ENCODE peak calls at places on chromosomes 16 and 17, in seven cellular contexts. F, A, Z, O, W, B and N are unnamed samples.

GRCh38 chr16:84518804-84519341 is 14.4 kb upstream of the MEAK7 start:
- DNase-seq in Z (no peak), O (no peak), A (no peak), F (no peak), B (no peak), W (peak; percentile 50), N (no peak)

GRCh38 chr16:68070811-68071546 is 14.2 kb upstream of the NFATC3 start:
- DNase-seq in F (no peak), O (no peak), A (peak; percentile 62), W (no peak), Z (no peak), B (no peak), N (no peak)

GRCh38 chr16:22183901-22184614 is 21.8 kb downstream of the SDR42E2 start:
- DNase-seq in F (no peak), B (no peak), A (peak; percentile 54), O (no peak), W (no peak), Z (no peak), N (no peak)

GRCh38 chr16:24151482-24151939 is 104.6 kb upstream of the CACNG3 start:
- DNase-seq in O (no peak), F (no peak), W (no peak), Z (no peak), A (no peak), B (no peak), N (no peak)

GRCh38 chr17:4852504-4853075 is 19.4 kb downstream of the MINK1 start:
- DNase-seq in O (peak; percentile 63), Z (no peak), A (no peak), B (no peak), F (no peak), W (no peak), N (no peak)

GRCh38 chr17:7258731-7259554 is 3.3 kb downstream of the CLDN7 start:
- DNase-seq in W (peak; percentile 85), Z (no peak), F (peak; percentile 78), A (no peak), B (no peak), O (peak; percentile 96), N (no peak)

GRCh38 chr17:49987290-49987585 is 7.8 kb downstream of the DLX3 start:
- DNase-seq in Z (no peak), F (no peak), O (no peak), B (no peak), W (no peak), A (no peak), N (no peak)

GRCh38 chr16:3983081-3983520 is 102.6 kb upstream of the CREBBP start:
- DNase-seq in Z (peak; percentile 73), W (peak; percentile 76), B (no peak), O (peak; percentile 77), A (peak; percentile 64), F (peak; percentile 65), N (peak; percentile 68)

GRCh38 chr17:39404542-39405378 is 3.3 kb upstream of the FBXL20 start:
- DNase-seq in F (no peak), A (no peak), Z (no peak), W (no peak), O (peak; percentile 78), B (peak; percentile 41), N (peak; percentile 30)

GRCh38 chr17:1221209-1221608 is 41.4 kb upstream of the ABR start:
- DNase-seq in O (no peak), W (no peak), A (no peak), B (no peak), F (no peak), Z (no peak), N (no peak)

GRCh38 chr17:66416207-66416940 is 114.0 kb downstream of the PRKCA start:
- DNase-seq in O (no peak), A (no peak), W (no peak), B (no peak), F (no peak), Z (no peak), N (no peak)

GRCh38 chr17:44559288-44560249 is 2.3 kb downstream of the FZD2 start:
- DNase-seq in B (no peak), W (no peak), Z (no peak), A (no peak), O (no peak), F (no peak), N (no peak)

GRCh38 chr16:19520861-19521331 is 1.0 kb downstream of the GDE1 start:
- DNase-seq in A (peak; percentile 27), O (peak; percentile 28), F (no peak), B (no peak), W (peak; percentile 73), Z (no peak), N (no peak)

GRCh38 chr17:3557768-3558583 is at the start of gene TRPV3:
- DNase-seq in A (peak; percentile 92), Z (no peak), O (peak; percentile 80), B (no peak), W (peak; percentile 84), F (peak; percentile 71), N (no peak)

GRCh38 chr17:15289285-15290185 is 24.4 kb upstream of the PMP22 start:
- DNase-seq in Z (no peak), F (no peak), O (peak; percentile 92), A (no peak), W (no peak), B (no peak), N (no peak)

DNA sequence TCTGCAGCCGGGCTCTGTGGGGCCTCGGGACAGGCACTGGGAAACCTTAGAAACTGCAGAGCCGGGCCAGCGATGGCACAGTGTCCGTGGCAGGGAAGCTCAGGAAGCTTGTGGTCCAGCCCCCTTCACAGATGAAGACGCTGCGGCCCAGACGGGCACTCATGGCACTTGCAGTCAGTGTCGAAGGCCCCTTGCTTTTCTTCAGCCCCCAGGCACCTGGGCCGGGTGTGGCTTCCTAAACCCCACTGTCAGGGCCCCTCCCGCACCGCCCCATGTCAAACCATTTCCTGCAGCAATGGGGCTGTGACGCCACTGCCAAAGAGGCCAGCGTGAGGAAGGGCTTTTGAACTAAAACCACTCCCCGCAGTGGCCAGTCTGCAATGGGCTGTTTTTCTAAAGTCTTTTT is 164.0 kb downstream of the LAT start:
- DNase-seq in W (peak; percentile 60), B (no peak), O (no peak), F (no peak), Z (no peak), A (no peak), N (no peak)
- TF ChIP-seq CTCF in W (no peak), B (no peak), O (no peak), F (no peak), Z (no peak), A (no peak), N (no peak)

DNA sequence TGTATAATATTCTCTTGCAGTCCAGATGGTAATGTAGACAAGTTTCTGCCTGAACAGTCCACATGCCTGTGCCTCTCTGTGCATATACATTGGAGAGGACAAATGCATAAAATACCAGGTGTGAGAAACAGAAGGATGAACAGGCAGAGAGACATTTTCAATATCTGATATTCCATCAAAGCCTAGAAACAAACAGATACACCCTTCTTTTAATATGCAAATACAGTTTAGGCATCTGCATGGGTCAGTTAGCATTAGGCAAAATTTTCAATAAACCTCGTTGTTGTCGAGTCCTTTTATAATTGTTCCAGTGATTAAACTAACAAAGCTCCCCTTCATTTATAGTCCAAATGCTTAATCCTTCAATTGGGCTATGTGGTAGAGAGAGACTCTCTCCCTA is 883 bp downstream of the OMG start:
- DNase-seq in O (no peak), F (no peak), W (no peak), Z (no peak), B (no peak), A (no peak), N (no peak)
- TF ChIP-seq CTCF in O (no peak), F (no peak), W (no peak), Z (no peak), B (no peak), A (no peak), N (no peak)

GRCh38 chr17:73822371-73822770 is 178.1 kb upstream of the SDK2 start:
- DNase-seq in B (no peak), A (no peak), F (no peak), O (no peak), Z (no peak), W (no peak), N (no peak)

GRCh38 chr17:73819440-73820395 is 175.5 kb upstream of the SDK2 start:
- DNase-seq in Z (no peak), O (no peak), B (no peak), W (no peak), A (no peak), F (no peak), N (no peak)

GRCh38 chr17:73821665-73822064 is 177.4 kb upstream of the SDK2 start:
- DNase-seq in Z (no peak), O (no peak), F (no peak), W (no peak), A (no peak), B (no peak), N (no peak)

GRCh38 chr17:73823684-73824083 is 179.4 kb upstream of the SDK2 start:
- DNase-seq in O (no peak), A (no peak), B (no peak), F (no peak), W (no peak), Z (no peak), N (no peak)

GRCh38 chr17:73820686-73821448 is 176.6 kb upstream of the SDK2 start:
- DNase-seq in F (no peak), A (no peak), Z (no peak), W (peak; percentile 23), O (no peak), B (no peak), N (no peak)
- TF ChIP-seq CTCF in F (no peak), A (no peak), Z (peak; percentile 41), W (peak; percentile 41), O (no peak), B (no peak), N (no peak)

GRCh38 chr16:88628512-88628974 is 9.8 kb upstream of the IL17C start:
- DNase-seq in O (no peak), W (no peak), Z (no peak), B (no peak), A (no peak), F (no peak), N (no peak)
- TF ChIP-seq CTCF in O (peak; percentile 23), W (no peak), Z (peak; percentile 46), B (peak; percentile 19), A (peak; percentile 31), F (no peak), N (no peak)

GRCh38 chr17:17314501-17315071 is 11.4 kb downstream of the NT5M start:
- DNase-seq in O (no peak), B (no peak), Z (no peak), F (no peak), A (no peak), W (no peak), N (no peak)

GRCh38 chr17:17315142-17315821 is 12.1 kb downstream of the NT5M start:
- DNase-seq in Z (no peak), W (no peak), F (no peak), O (no peak), A (no peak), B (no peak), N (no peak)

DNA sequence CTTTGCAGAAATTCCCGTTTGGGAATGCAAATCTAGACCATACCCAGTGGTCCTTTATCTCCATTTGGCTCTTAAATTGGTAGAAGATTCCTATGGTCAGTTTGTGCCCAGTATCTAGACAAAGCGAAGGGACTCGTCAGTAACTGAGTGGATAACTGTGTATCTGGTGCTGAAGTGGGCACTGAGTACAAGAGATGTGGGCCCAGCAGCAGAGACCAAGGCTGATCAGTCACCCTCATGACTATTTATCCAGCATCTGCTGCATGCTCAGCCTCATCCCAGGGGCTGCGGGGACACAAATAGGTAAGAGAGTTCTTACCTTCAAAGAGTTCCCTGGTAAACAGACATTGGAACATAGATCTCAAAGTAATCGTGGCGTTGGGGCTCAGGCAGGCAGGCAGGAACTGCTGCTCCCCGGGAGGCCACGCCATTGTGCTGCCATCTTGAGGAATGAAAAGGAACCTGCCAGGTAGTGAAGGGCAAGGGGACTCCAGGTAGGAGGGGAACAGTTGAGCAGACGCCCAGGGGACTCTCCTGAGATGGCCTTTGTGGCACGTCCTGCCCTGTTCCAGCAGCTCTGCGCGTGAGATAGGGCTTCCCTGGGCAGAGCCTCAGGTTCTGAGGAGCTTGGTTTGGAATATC is 10.3 kb downstream of the NT5M start:
- DNase-seq in A (peak; percentile 87), W (peak; percentile 70), F (peak; percentile 35), B (no peak), O (peak; percentile 68), Z (peak; percentile 46), N (peak; percentile 58)
- TF ChIP-seq CTCF in A (peak; percentile 85), W (peak; percentile 49), F (peak; percentile 50), B (peak; percentile 15), O (peak; percentile 81), Z (peak; percentile 71), N (no peak)